ENCODE peak calls at places on chromosomes 3 and 15, in five cellular contexts. F is M059J; C is stimulated activated CD8-positive, alpha-beta memory T cell treated with anti-CD3 and anti-CD28 coated beads, Interleukin-7, amount 100 ng/mL, for 24 hours; X is putamen; L is fibroblast of lung. A is an unnamed sample.

GRCh38 chr3:193932576-193932975 is 203.4 kb upstream of the HES1 start:
- DNase-seq in F (no peak), C (no peak), X (no peak), L (no peak), A (no peak)

GRCh38 chr15:51024735-51025453 is 69.8 kb downstream of the TNFAIP8L3 start:
- DNase-seq in F (no peak), C (no peak), X (no peak), L (peak), A (peak)

GRCh38 chr3:119643528-119643927 is 16.9 kb downstream of the POPDC2 start:
- DNase-seq in F (peak), C (no peak), X (no peak), L (peak), A (no peak)

GRCh38 chr15:31273258-31273941 is 53.2 kb upstream of the KLF13 start:
- DNase-seq in F (no peak), C (no peak), X (no peak), L (no peak), A (no peak)

GRCh38 chr3:195080125-195080524 is 190.8 kb downstream of the XXYLT1 start:
- DNase-seq in F (no peak), C (no peak), X (no peak), L (no peak), A (no peak)

GRCh38 chr3:140023616-140024530 is 88.9 kb downstream of the CLSTN2 start:
- DNase-seq in F (no peak), C (no peak), X (peak), L (no peak), A (peak)

GRCh38 chr15:92648190-92648875 is 7.2 kb downstream of the FAM174B start:
- DNase-seq in F (no peak), C (no peak), X (no peak), L (no peak), A (no peak)

GRCh38 chr15:66505430-66505811 is 295 bp downstream of the ZWILCH start:
- DNase-seq in F (no peak), C (no peak), X (no peak), L (no peak), A (no peak)

GRCh38 chr3:113534365-113534764 is 2.0 kb downstream of the SIDT1 start:
- DNase-seq in F (no peak), C (no peak), X (no peak), L (no peak), A (no peak)

GRCh38 chr15:26461847-26462608 is 310.8 kb downstream of the GABRB3 start:
- DNase-seq in F (no peak), C (no peak), X (no peak), L (no peak), A (no peak)

GRCh38 chr15:31435256-31435781 is 108.7 kb downstream of the KLF13 start:
- DNase-seq in F (peak), C (peak), X (peak), L (peak), A (peak)

GRCh38 chr15:61275901-61276300 is 46.8 kb upstream of the RORA start:
- DNase-seq in F (peak), C (no peak), X (no peak), L (no peak), A (no peak)

GRCh38 chr3:169456900-169457299 is 206.6 kb downstream of the MECOM start:
- DNase-seq in F (no peak), C (no peak), X (no peak), L (no peak), A (no peak)

GRCh38 chr3:179452166-179452544 is 885 bp upstream of the GNB4 start:
- DNase-seq in F (peak), C (no peak), X (peak), L (peak), A (peak)

GRCh38 chr15:82146990-82147461 is 101.2 kb upstream of the MEX3B start:
- DNase-seq in F (peak), C (no peak), X (no peak), L (peak), A (peak)

GRCh38 chr3:150764607-150765366 is 1.8 kb upstream of the SIAH2 start:
- DNase-seq in F (no peak), C (no peak), X (no peak), L (no peak), A (no peak)

GRCh38 chr3:127458698-127459097 is 131.8 kb downstream of the TPRA1 start:
- DNase-seq in F (peak), C (no peak), X (no peak), L (no peak), A (no peak)

GRCh38 chr3:427128-427527 is 230.6 kb downstream of the CHL1 start:
- DNase-seq in F (no peak), C (no peak), X (no peak), L (no peak), A (no peak)

GRCh38 chr15:73990250-73991005 is 1.7 kb downstream of the STOML1 start:
- DNase-seq in F (no peak), C (no peak), X (no peak), L (no peak), A (no peak)

GRCh38 chr3:194973366-194974000 is 287.8 kb downstream of the FAM43A start:
- DNase-seq in F (no peak), C (no peak), X (no peak), L (no peak), A (no peak)

GRCh38 chr3:182609575-182610156 is 183.6 kb upstream of the ATP11B start:
- DNase-seq in F (peak), C (no peak), X (no peak), L (no peak), A (no peak)

GRCh38 chr15:44584162-44584749 is 47.3 kb downstream of the EIF3J start:
- DNase-seq in F (peak), C (peak), X (no peak), L (peak), A (peak)

GRCh38 chr3:58047806-58048205 is 39.6 kb downstream of the FLNB start:
- DNase-seq in F (peak), C (no peak), X (no peak), L (peak), A (peak)

GRCh38 chr15:34721802-34722795 is 32.7 kb downstream of the GJD2 start:
- DNase-seq in F (peak), C (no peak), X (peak), L (peak), A (peak)

GRCh38 chr3:99468918-99469317 is 169.5 kb upstream of the COL8A1 start:
- DNase-seq in F (peak), C (no peak), X (no peak), L (no peak), A (no peak)

GRCh38 chr15:77002954-77003912 is 8.3 kb downstream of the PSTPIP1 start:
- DNase-seq in F (no peak), C (no peak), X (peak), L (no peak), A (no peak)

GRCh38 chr3:99471353-99472323 is 166.8 kb upstream of the COL8A1 start:
- DNase-seq in F (no peak), C (no peak), X (no peak), L (no peak), A (peak)

GRCh38 chr3:192652731-192653130 is 74.6 kb downstream of the FGF12 start:
- DNase-seq in F (no peak), C (no peak), X (no peak), L (no peak), A (no peak)

GRCh38 chr15:93719941-93720351 is 511.4 kb upstream of the MCTP2 start:
- DNase-seq in F (peak), C (no peak), X (no peak), L (no peak), A (no peak)

GRCh38 chr3:58526124-58526957 is 10.6 kb downstream of the ACOX2 start:
- DNase-seq in F (peak), C (no peak), X (no peak), L (peak), A (peak)

GRCh38 chr3:139285691-139286090 is 58.1 kb upstream of the MRPS22 start:
- DNase-seq in F (no peak), C (no peak), X (no peak), L (no peak), A (no peak)

GRCh38 chr3:31704651-31705179 is 172.0 kb downstream of the STT3B start:
- DNase-seq in F (peak), C (no peak), X (no peak), L (peak), A (peak)

GRCh38 chr3:120302361-120302760 is 17.3 kb upstream of the GPR156 start:
- DNase-seq in F (no peak), C (no peak), X (no peak), L (peak), A (no peak)

A was measured in MG63.